ENCODE peak calls at places on chromosomes 6 and 20, in ten cellular contexts. U, Q, N, R, J, F, X, D, V and W are unnamed samples.

GRCh38 chr20:21048841-21049273 is 57.3 kb downstream of the LINC00237 start:
- DNase-seq in F (no peak), J (peak), Q (peak), V (no peak), R (peak), X (no peak), D (no peak), N (peak), U (no peak), W (peak)

GRCh38 chr6:155414049-155414448 is 41.6 kb downstream of the NOX3 start:
- DNase-seq in Q (no peak), J (no peak), R (no peak), N (no peak), X (no peak), F (no peak), D (no peak), U (no peak), V (no peak), W (no peak)

GRCh38 chr6:139473239-139473701 is 98.8 kb upstream of the CITED2 start:
- DNase-seq in U (no peak), Q (peak), N (no peak), F (peak), V (peak), D (peak), R (no peak), X (no peak), J (no peak), W (peak)

GRCh38 chr20:40265872-40266533 is 423.0 kb downstream of the MAFB start:
- DNase-seq in F (peak), Q (peak), N (peak), V (no peak), J (no peak), D (no peak), R (no peak), U (no peak), X (no peak), W (peak)

GRCh38 chr6:116287668-116288282 is 8.0 kb upstream of the TSPYL1 start:
- DNase-seq in X (peak), D (no peak), Q (no peak), R (no peak), J (peak), U (no peak), V (peak), F (peak), N (peak), W (peak)

GRCh38 chr6:136408205-136408604 is 118.6 kb upstream of the BCLAF1 start:
- DNase-seq in U (no peak), N (peak), Q (no peak), J (no peak), D (no peak), V (peak), R (no peak), X (no peak), F (peak), W (peak)

GRCh38 chr6:138944412-138944811 is 43.6 kb downstream of the REPS1 start:
- DNase-seq in R (no peak), X (no peak), F (peak), D (no peak), Q (no peak), J (no peak), N (peak), U (no peak), V (peak), W (no peak)

GRCh38 chr6:170063431-170063830 is 227.4 kb downstream of the DLL1 start:
- DNase-seq in R (peak), F (no peak), V (no peak), Q (peak), D (no peak), X (no peak), N (no peak), J (no peak), U (peak), W (no peak)

GRCh38 chr6:39755231-39755630 is 30.0 kb upstream of the KIF6 start:
- DNase-seq in X (no peak), V (peak), F (peak), Q (no peak), D (no peak), N (no peak), R (no peak), U (no peak), J (no peak), W (no peak)

GRCh38 chr6:4224082-4224978 is 89.0 kb upstream of the ECI2 start:
- DNase-seq in N (no peak), R (no peak), J (no peak), Q (no peak), D (no peak), X (no peak), F (peak), V (peak), U (no peak), W (no peak)

GRCh38 chr20:14477125-14477524 is 139.7 kb upstream of the FLRT3 start:
- DNase-seq in X (no peak), R (no peak), U (no peak), V (no peak), F (peak), J (no peak), D (no peak), N (no peak), Q (no peak), W (no peak)

GRCh38 chr6:50586074-50586473 is 127.3 kb upstream of the TFAP2D start:
- DNase-seq in U (no peak), V (no peak), D (no peak), F (no peak), J (no peak), X (no peak), R (no peak), Q (no peak), N (no peak), W (no peak)

GRCh38 chr6:98747960-98748359 is 86.4 kb upstream of the POU3F2 start:
- DNase-seq in F (no peak), X (no peak), N (peak), Q (no peak), U (no peak), J (no peak), R (no peak), D (no peak), V (peak), W (peak)

GRCh38 chr20:12237772-12238171 is 320.1 kb downstream of the BTBD3 start:
- DNase-seq in Q (no peak), U (no peak), R (no peak), N (peak), D (no peak), X (no peak), J (no peak), V (no peak), F (no peak), W (no peak)

GRCh38 chr20:43954704-43955243 is 40.1 kb downstream of the TOX2 start:
- DNase-seq in D (no peak), J (no peak), V (no peak), X (no peak), Q (no peak), R (no peak), U (no peak), N (no peak), F (no peak), W (no peak)

GRCh38 chr6:136767583-136768307 is 24.5 kb downstream of the MAP3K5 start:
- DNase-seq in N (no peak), X (no peak), Q (no peak), D (no peak), R (no peak), J (no peak), F (no peak), V (no peak), U (no peak), W (no peak)

GRCh38 chr6:160221423-160221822 is 37.2 kb downstream of the SLC22A2 start:
- DNase-seq in X (no peak), N (peak), D (no peak), R (no peak), J (no peak), Q (no peak), V (no peak), U (no peak), F (no peak), W (peak)

GRCh38 chr20:19451591-19452295 is 239.3 kb downstream of the SLC24A3 start:
- DNase-seq in U (no peak), Q (no peak), V (no peak), R (no peak), D (no peak), X (no peak), J (no peak), F (no peak), N (no peak), W (no peak)

GRCh38 chr6:73180076-73180717 is 45.1 kb downstream of the KHDC1L start:
- DNase-seq in X (no peak), J (no peak), F (no peak), U (no peak), N (peak), D (no peak), V (peak), Q (no peak), R (no peak), W (peak)

GRCh38 chr6:73182021-73182607 is 43.2 kb downstream of the KHDC1L start:
- DNase-seq in Q (no peak), F (no peak), V (no peak), J (no peak), U (no peak), D (no peak), N (no peak), R (no peak), X (no peak), W (no peak)

GRCh38 chr6:73176057-73176456 is 49.2 kb downstream of the KHDC1L start:
- DNase-seq in D (no peak), N (no peak), X (no peak), R (no peak), V (no peak), F (no peak), Q (no peak), U (no peak), J (no peak), W (no peak)

GRCh38 chr6:73177221-73177944 is 47.9 kb downstream of the KHDC1L start:
- DNase-seq in V (no peak), U (no peak), R (no peak), D (no peak), J (no peak), Q (no peak), N (no peak), X (no peak), F (no peak), W (no peak)

GRCh38 chr6:73180718-73181619 is 44.3 kb downstream of the KHDC1L start:
- DNase-seq in D (no peak), J (peak), Q (no peak), X (peak), N (peak), R (no peak), U (no peak), F (peak), V (peak), W (peak)
- H3K4me3 ChIP-seq in D (no peak), J (no peak), Q (no peak), X (no peak), N (peak), R (peak), U (peak), F (peak), V (peak), W (peak)

DNA sequence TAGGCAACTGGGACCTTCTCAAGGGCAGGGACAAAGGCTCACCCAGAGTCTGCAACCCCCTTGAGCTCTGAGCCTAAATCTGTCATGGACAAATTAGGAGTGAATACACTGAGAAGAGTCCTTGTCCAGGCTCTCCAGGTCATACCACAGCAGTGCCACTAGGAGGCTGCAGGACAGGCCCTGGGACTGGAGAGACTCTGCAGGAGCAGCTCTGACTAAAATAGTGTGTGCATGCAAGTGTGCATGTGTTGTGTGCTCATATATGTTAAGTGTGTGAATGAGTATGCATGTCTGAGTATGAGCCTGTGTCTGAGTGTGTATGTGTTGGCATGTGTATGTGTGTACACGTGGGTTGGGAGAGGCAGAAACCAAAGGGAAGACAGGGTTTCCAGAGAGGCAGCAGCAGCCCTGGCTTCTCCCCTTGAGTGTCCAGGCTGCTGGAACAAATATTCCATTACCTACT is 27.1 kb downstream of the MRPL14 start:
- DNase-seq in R (no peak), X (no peak), Q (no peak), V (no peak), N (peak), F (peak), J (no peak), U (no peak), D (no peak), W (peak)
- TF ChIP-seq CTCF in R (peak), X (peak), Q (peak), V (peak), N (peak), F (peak), J (peak), U (peak), D (no peak), W (peak)

DNA sequence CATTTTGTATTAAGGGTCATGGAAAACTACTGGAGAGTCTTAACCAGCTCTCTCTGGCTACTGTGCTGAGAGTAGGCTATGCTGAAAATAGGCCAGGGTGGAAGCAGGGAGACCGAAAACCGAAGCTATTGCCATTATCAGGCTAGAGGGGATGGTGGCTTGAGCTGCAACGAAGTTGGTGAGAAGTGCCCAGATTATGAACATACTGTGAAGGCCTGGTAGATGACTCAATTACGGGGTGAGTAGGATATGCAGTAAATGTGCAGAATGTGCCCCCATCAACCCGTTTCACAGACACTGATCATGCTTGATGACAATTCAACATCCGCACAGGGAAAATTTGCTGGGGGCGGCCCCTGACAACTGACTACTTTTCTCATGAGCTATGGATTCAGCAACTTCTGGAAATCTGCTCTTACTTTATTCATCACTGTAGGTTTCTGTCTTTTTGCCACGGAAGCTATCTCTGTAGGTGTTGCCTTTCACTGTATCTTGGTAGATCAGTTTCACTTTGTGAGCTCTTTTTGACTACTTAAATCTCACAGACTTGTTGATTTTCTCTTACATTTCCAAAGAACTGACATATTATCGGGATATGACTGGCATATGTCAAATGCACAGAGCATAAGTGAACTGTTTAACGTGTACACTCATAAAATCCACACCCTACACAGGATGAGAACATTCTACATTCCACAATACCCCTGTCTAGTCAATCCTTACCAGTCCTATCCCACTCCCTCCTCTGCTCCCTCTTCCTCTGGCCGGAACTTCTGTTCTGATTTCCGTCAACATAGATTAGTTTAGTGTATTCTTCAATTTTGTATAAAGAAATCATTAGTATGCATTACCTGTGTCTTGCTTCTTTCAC is 15.5 kb upstream of the MEP1A start:
- DNase-seq in N (no peak), Q (no peak), X (no peak), V (no peak), F (no peak), D (no peak), R (no peak), J (no peak), U (no peak), W (no peak)
- H3K4me3 ChIP-seq in N (no peak), Q (no peak), X (no peak), V (no peak), F (no peak), D (no peak), R (no peak), J (no peak), U (no peak), W (no peak)

DNA sequence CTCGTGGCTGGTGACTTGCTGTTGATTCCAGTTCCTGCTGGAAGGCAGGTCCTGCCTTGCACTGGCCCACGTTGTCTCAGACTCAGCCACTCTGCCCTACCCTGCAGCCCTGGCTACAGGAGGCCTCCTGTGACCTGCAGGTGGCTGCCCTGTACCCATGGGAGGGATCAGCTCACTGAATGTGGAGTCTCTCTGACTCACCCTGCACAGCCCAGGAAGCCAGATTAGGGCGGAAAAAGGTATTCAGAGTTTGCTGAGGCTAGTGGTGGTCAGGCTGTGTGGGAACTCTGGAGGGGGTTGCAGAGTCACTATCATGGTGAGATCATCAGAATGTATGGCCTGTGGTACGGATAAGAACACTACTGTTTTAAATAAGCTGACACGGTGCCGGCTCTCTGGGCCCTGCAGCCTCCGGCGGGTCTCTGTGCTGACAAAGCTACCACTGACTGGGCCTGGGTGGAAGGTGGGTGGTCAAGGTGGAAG is 24.7 kb upstream of the PYGB start:
- DNase-seq in Q (no peak), D (no peak), J (peak), X (peak), U (peak), R (no peak), F (peak), N (peak), V (peak), W (peak)
- TF ChIP-seq CTCF in Q (no peak), D (no peak), J (peak), X (no peak), U (no peak), R (no peak), F (peak), N (peak), V (no peak), W (no peak)

GRCh38 chr6:17017416-17017815 is 84.4 kb upstream of the STMND1 start:
- DNase-seq in J (no peak), R (no peak), D (no peak), X (no peak), N (peak), V (no peak), U (no peak), Q (no peak), F (no peak), W (no peak)

GRCh38 chr6:17015144-17015543 is 86.7 kb upstream of the STMND1 start:
- DNase-seq in R (no peak), Q (no peak), F (no peak), N (peak), V (peak), J (no peak), D (no peak), X (no peak), U (no peak), W (no peak)

GRCh38 chr6:17018425-17018824 is 83.4 kb upstream of the STMND1 start:
- DNase-seq in V (no peak), U (no peak), X (no peak), N (peak), R (no peak), D (no peak), Q (no peak), F (no peak), J (no peak), W (no peak)

GRCh38 chr6:17013701-17014100 is 88.1 kb upstream of the STMND1 start:
- DNase-seq in Q (no peak), V (peak), R (no peak), U (no peak), D (no peak), F (peak), N (peak), J (no peak), X (no peak), W (no peak)

DNA sequence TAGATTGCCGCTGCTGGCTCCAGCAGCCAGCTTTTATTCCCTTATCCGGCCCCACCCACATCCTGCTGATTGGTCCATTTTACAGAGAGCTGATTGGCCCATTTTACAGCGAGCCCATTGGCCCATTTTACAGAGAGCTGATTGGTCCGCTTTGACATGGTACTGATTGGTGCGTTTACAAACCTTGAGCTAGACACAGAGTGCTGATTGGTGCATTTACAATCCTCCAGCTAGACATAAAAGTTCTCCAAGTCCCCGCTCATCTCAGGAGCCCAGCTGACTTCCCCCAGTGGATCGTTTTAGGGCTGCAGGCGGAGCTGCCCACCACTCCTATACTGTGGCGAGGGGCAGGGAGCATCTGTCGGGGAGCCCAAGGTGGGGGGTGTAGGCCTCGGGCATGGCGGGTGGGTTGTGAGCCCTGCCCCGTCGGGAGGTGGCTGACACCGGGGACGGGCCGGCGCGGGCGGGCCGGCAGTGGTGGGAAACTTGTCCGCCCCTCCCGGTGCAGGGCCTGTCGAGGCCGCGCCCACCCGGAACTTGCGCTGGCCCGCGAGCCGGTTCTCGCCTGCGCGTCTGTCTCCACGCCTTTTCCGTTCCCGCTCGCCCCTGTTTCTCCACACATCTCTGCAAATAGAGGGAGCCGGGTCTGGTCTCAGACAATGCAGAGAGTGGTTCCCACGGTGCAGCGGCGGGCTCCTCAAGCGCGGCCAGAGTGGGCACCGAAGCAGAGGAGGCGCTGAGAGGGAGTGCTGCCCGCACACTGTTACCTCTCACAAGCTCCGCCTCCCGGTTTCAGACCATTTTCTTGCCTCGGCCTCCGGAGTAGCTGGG is 86.1 kb upstream of the STMND1 start:
- DNase-seq in N (no peak), U (peak), Q (no peak), X (no peak), J (no peak), D (no peak), V (no peak), R (peak), F (no peak), W (no peak)
- H3K4me3 ChIP-seq in N (no peak), U (peak), Q (peak), X (no peak), J (no peak), D (peak), V (peak), R (peak), F (peak), W (no peak)

DNA sequence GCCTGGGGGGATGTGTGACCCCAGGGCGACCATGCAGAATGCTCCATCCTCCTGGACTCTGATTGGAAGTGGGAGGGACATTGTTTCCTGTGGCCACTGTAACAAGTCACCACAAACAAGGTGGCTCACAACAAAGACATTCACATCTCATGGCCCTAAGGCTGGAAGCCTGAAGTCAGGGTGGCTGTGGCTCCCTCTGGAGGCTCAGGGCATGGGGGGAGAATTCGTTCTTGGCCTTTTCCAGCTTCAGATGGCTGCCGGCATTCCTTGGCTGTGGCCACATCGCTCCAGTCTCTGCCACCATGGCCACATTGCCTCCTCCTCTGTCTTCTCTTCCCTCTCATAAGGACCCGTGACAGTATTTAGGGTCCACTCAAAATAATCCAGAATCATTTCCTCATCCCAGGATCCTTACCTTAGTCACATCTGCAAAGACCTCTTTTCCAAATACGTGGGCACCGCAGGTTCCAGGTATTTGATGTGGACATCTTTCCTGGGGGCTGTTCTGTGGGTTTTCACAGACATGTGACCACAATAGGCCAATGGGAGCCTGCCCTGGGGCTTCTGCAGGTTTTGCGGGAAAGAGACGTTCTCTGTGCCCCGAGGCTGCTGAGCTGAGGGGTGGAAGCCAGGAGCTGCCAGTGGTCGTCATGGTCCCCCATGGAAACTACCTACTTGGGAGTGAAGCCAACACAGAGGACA is 249.3 kb downstream of the PREX1 start:
- DNase-seq in J (no peak), D (no peak), U (no peak), F (no peak), N (peak), V (no peak), R (no peak), Q (no peak), X (no peak), W (no peak)
- TF ChIP-seq CTCF in J (no peak), D (no peak), U (no peak), F (no peak), N (peak), V (no peak), R (no peak), Q (no peak), X (no peak), W (peak)